ENCODE peak calls at places on chromosomes 12 and 14, in eight cellular contexts. One of them, this sample, is unnamed.
A peak's percentile ranks its signal among the peaks of the same experiment; 100 is the strongest.

GRCh38 chr14:50804181-50804721 is 26.7 kb downstream of the NIN start:
- DNase-seq in BE2C: no peak
- DNase-seq in NCI-H82: no peak
- DNase-seq in DMS53: no peak
- DNase-seq in left ventricle myocardium superior: no peak
- DNase-seq in AG04450: no peak
- DNase-seq in Kasumi-1: no peak
- DNase-seq in ACHN: no peak
- DNase-seq in this sample: no peak

GRCh38 chr12:124456652-124457152 is 110.7 kb downstream of the NCOR2 start:
- DNase-seq in left ventricle myocardium superior: peak; percentile 62
- DNase-seq in AG04450: no peak
- DNase-seq in BE2C: no peak
- DNase-seq in NCI-H82: no peak
- DNase-seq in DMS53: no peak
- DNase-seq in ACHN: no peak
- DNase-seq in Kasumi-1: peak; percentile 38
- DNase-seq in this sample: no peak

GRCh38 chr12:57278465-57279453 is 27.8 kb upstream of the STAC3 start:
- DNase-seq in DMS53: no peak
- DNase-seq in left ventricle myocardium superior: no peak
- DNase-seq in AG04450: no peak
- DNase-seq in Kasumi-1: no peak
- DNase-seq in ACHN: no peak
- DNase-seq in NCI-H82: no peak
- DNase-seq in BE2C: no peak
- DNase-seq in this sample: no peak

GRCh38 chr14:87430810-87431209 is 562.2 kb downstream of the GALC start:
- DNase-seq in ACHN: no peak
- DNase-seq in DMS53: peak; percentile 87
- DNase-seq in left ventricle myocardium superior: no peak
- DNase-seq in BE2C: no peak
- DNase-seq in AG04450: peak; percentile 47
- DNase-seq in Kasumi-1: no peak
- DNase-seq in NCI-H82: no peak
- DNase-seq in this sample: no peak

GRCh38 chr14:65704850-65705249 is 292.3 kb downstream of the FUT8 start:
- DNase-seq in BE2C: no peak
- DNase-seq in Kasumi-1: no peak
- DNase-seq in DMS53: no peak
- DNase-seq in NCI-H82: no peak
- DNase-seq in left ventricle myocardium superior: no peak
- DNase-seq in ACHN: no peak
- DNase-seq in AG04450: no peak
- DNase-seq in this sample: no peak

GRCh38 chr12:69688496-69689427 is 10.3 kb downstream of the BEST3 start:
- DNase-seq in BE2C: peak; percentile 73
- DNase-seq in AG04450: peak; percentile 51
- DNase-seq in ACHN: peak; percentile 99
- DNase-seq in Kasumi-1: peak; percentile 82
- DNase-seq in DMS53: peak; percentile 55
- DNase-seq in left ventricle myocardium superior: peak; percentile 55
- DNase-seq in NCI-H82: no peak
- DNase-seq in this sample: peak; percentile 12

GRCh38 chr14:99655521-99655920 is 10.6 kb downstream of the HHIPL1 start:
- DNase-seq in NCI-H82: no peak
- DNase-seq in DMS53: no peak
- DNase-seq in left ventricle myocardium superior: no peak
- DNase-seq in Kasumi-1: no peak
- DNase-seq in BE2C: no peak
- DNase-seq in ACHN: no peak
- DNase-seq in AG04450: no peak
- DNase-seq in this sample: no peak

GRCh38 chr12:3320881-3321509 is 170.0 kb upstream of the PRMT8 start:
- DNase-seq in NCI-H82: no peak
- DNase-seq in left ventricle myocardium superior: peak; percentile 20
- DNase-seq in ACHN: no peak
- DNase-seq in DMS53: no peak
- DNase-seq in Kasumi-1: no peak
- DNase-seq in AG04450: no peak
- DNase-seq in BE2C: no peak
- DNase-seq in this sample: no peak

GRCh38 chr14:80387563-80387981 is 176.3 kb upstream of the DIO2 start:
- DNase-seq in AG04450: no peak
- DNase-seq in ACHN: no peak
- DNase-seq in Kasumi-1: no peak
- DNase-seq in DMS53: no peak
- DNase-seq in left ventricle myocardium superior: no peak
- DNase-seq in BE2C: no peak
- DNase-seq in NCI-H82: no peak
- DNase-seq in this sample: no peak

GRCh38 chr14:51472881-51473280 is 178.8 kb upstream of the FRMD6 start:
- DNase-seq in Kasumi-1: no peak
- DNase-seq in BE2C: peak; percentile 64
- DNase-seq in NCI-H82: peak; percentile 96
- DNase-seq in DMS53: no peak
- DNase-seq in left ventricle myocardium superior: no peak
- DNase-seq in AG04450: no peak
- DNase-seq in ACHN: no peak
- DNase-seq in this sample: no peak

GRCh38 chr12:29216797-29217583 is 67.9 kb downstream of the FAR2 start:
- DNase-seq in ACHN: no peak
- DNase-seq in Kasumi-1: no peak
- DNase-seq in BE2C: peak; percentile 10
- DNase-seq in DMS53: no peak
- DNase-seq in NCI-H82: no peak
- DNase-seq in AG04450: no peak
- DNase-seq in left ventricle myocardium superior: no peak
- DNase-seq in this sample: no peak

GRCh38 chr12:47739959-47740358 is 14.7 kb upstream of the ENDOU start:
- DNase-seq in ACHN: no peak
- DNase-seq in NCI-H82: no peak
- DNase-seq in Kasumi-1: no peak
- DNase-seq in AG04450: no peak
- DNase-seq in left ventricle myocardium superior: peak; percentile 66
- DNase-seq in DMS53: peak; percentile 79
- DNase-seq in BE2C: no peak
- DNase-seq in this sample: no peak

GRCh38 chr12:118840399-118840798 is 140.9 kb upstream of the SRRM4 start:
- DNase-seq in BE2C: no peak
- DNase-seq in AG04450: no peak
- DNase-seq in Kasumi-1: no peak
- DNase-seq in ACHN: peak; percentile 23
- DNase-seq in DMS53: no peak
- DNase-seq in left ventricle myocardium superior: no peak
- DNase-seq in NCI-H82: peak; percentile 53
- DNase-seq in this sample: no peak

GRCh38 chr12:49615725-49616124 is 7.6 kb upstream of the PRPF40B start:
- DNase-seq in AG04450: no peak
- DNase-seq in DMS53: no peak
- DNase-seq in ACHN: no peak
- DNase-seq in Kasumi-1: no peak
- DNase-seq in left ventricle myocardium superior: no peak
- DNase-seq in BE2C: no peak
- DNase-seq in NCI-H82: no peak
- DNase-seq in this sample: no peak

GRCh38 chr14:95361373-95362179 is 41.9 kb upstream of the CLMN start:
- DNase-seq in Kasumi-1: no peak
- DNase-seq in ACHN: peak; percentile 28
- DNase-seq in NCI-H82: peak; percentile 52
- DNase-seq in left ventricle myocardium superior: peak; percentile 50
- DNase-seq in BE2C: no peak
- DNase-seq in AG04450: no peak
- DNase-seq in DMS53: peak; percentile 72
- DNase-seq in this sample: no peak

GRCh38 chr12:71011261-71011660 is 90.7 kb upstream of the PTPRR start:
- DNase-seq in BE2C: no peak
- DNase-seq in DMS53: peak; percentile 66
- DNase-seq in ACHN: no peak
- DNase-seq in left ventricle myocardium superior: no peak
- DNase-seq in Kasumi-1: no peak
- DNase-seq in NCI-H82: no peak
- DNase-seq in AG04450: no peak
- DNase-seq in this sample: no peak

GRCh38 chr12:14618990-14619389 is 51.3 kb upstream of the PLBD1 start:
- DNase-seq in NCI-H82: peak; percentile 24
- DNase-seq in Kasumi-1: peak; percentile 16
- DNase-seq in left ventricle myocardium superior: no peak
- DNase-seq in ACHN: peak; percentile 20
- DNase-seq in BE2C: no peak
- DNase-seq in AG04450: no peak
- DNase-seq in DMS53: peak; percentile 86
- DNase-seq in this sample: peak; percentile 32

GRCh38 chr14:54686219-54686870 is 119.4 kb downstream of the SAMD4A start:
- DNase-seq in left ventricle myocardium superior: no peak
- DNase-seq in ACHN: no peak
- DNase-seq in Kasumi-1: no peak
- DNase-seq in AG04450: peak; percentile 47
- DNase-seq in BE2C: no peak
- DNase-seq in NCI-H82: no peak
- DNase-seq in DMS53: no peak
- DNase-seq in this sample: no peak

GRCh38 chr14:75350505-75351060 is 72.0 kb downstream of the FOS start:
- DNase-seq in DMS53: no peak
- DNase-seq in Kasumi-1: no peak
- DNase-seq in BE2C: no peak
- DNase-seq in ACHN: no peak
- DNase-seq in AG04450: no peak
- DNase-seq in NCI-H82: no peak
- DNase-seq in left ventricle myocardium superior: no peak
- DNase-seq in this sample: no peak

GRCh38 chr14:58085877-58086276 is 66.1 kb downstream of the ARMH4 start:
- DNase-seq in ACHN: no peak
- DNase-seq in NCI-H82: peak; percentile 100
- DNase-seq in BE2C: no peak
- DNase-seq in Kasumi-1: no peak
- DNase-seq in DMS53: no peak
- DNase-seq in AG04450: no peak
- DNase-seq in left ventricle myocardium superior: no peak
- DNase-seq in this sample: no peak

GRCh38 chr12:31339831-31340622 is 14.1 kb upstream of the SINHCAF start:
- DNase-seq in ACHN: no peak
- DNase-seq in DMS53: peak; percentile 57
- DNase-seq in AG04450: no peak
- DNase-seq in left ventricle myocardium superior: no peak
- DNase-seq in NCI-H82: no peak
- DNase-seq in Kasumi-1: no peak
- DNase-seq in BE2C: no peak
- DNase-seq in this sample: no peak

GRCh38 chr12:109587921-109588320 is 14.3 kb downstream of the MVK start:
- DNase-seq in BE2C: no peak
- DNase-seq in DMS53: no peak
- DNase-seq in left ventricle myocardium superior: no peak
- DNase-seq in NCI-H82: no peak
- DNase-seq in AG04450: no peak
- DNase-seq in Kasumi-1: no peak
- DNase-seq in ACHN: no peak
- DNase-seq in this sample: no peak

GRCh38 chr12:8989425-8989824 is at the start of gene KLRG1:
- DNase-seq in AG04450: no peak
- DNase-seq in ACHN: no peak
- DNase-seq in NCI-H82: no peak
- DNase-seq in BE2C: no peak
- DNase-seq in DMS53: no peak
- DNase-seq in left ventricle myocardium superior: no peak
- DNase-seq in Kasumi-1: peak; percentile 59
- DNase-seq in this sample: no peak

GRCh38 chr12:43692064-43692463 is 66.5 kb downstream of the PUS7L start:
- DNase-seq in ACHN: peak; percentile 41
- DNase-seq in BE2C: no peak
- DNase-seq in AG04450: no peak
- DNase-seq in left ventricle myocardium superior: no peak
- DNase-seq in NCI-H82: no peak
- DNase-seq in Kasumi-1: peak; percentile 65
- DNase-seq in DMS53: peak; percentile 68
- DNase-seq in this sample: no peak

GRCh38 chr14:49477576-49477975 is 108.6 kb downstream of the RPS29 start:
- DNase-seq in left ventricle myocardium superior: no peak
- DNase-seq in ACHN: no peak
- DNase-seq in AG04450: no peak
- DNase-seq in NCI-H82: no peak
- DNase-seq in BE2C: no peak
- DNase-seq in DMS53: no peak
- DNase-seq in Kasumi-1: no peak
- DNase-seq in this sample: no peak

GRCh38 chr12:27493260-27493935 is 30.6 kb upstream of the PPFIBP1 start:
- DNase-seq in ACHN: peak; percentile 81
- DNase-seq in Kasumi-1: no peak
- DNase-seq in left ventricle myocardium superior: no peak
- DNase-seq in AG04450: no peak
- DNase-seq in DMS53: peak; percentile 63
- DNase-seq in BE2C: no peak
- DNase-seq in NCI-H82: peak; percentile 38
- DNase-seq in this sample: no peak

GRCh38 chr12:124827588-124828184 is 36.0 kb downstream of the SCARB1 start:
- DNase-seq in AG04450: no peak
- DNase-seq in ACHN: no peak
- DNase-seq in NCI-H82: peak; percentile 48
- DNase-seq in DMS53: no peak
- DNase-seq in left ventricle myocardium superior: no peak
- DNase-seq in BE2C: no peak
- DNase-seq in Kasumi-1: no peak
- DNase-seq in this sample: no peak

GRCh38 chr12:34604631-34605509 is 582.6 kb downstream of the ALG10 start:
- DNase-seq in NCI-H82: no peak
- DNase-seq in BE2C: no peak
- DNase-seq in DMS53: no peak
- DNase-seq in Kasumi-1: no peak
- DNase-seq in left ventricle myocardium superior: no peak
- DNase-seq in ACHN: no peak
- DNase-seq in AG04450: no peak
- DNase-seq in this sample: no peak

GRCh38 chr12:66132408-66132807 is 1.9 kb upstream of the LLPH start:
- DNase-seq in NCI-H82: no peak
- DNase-seq in Kasumi-1: no peak
- DNase-seq in AG04450: peak; percentile 63
- DNase-seq in ACHN: peak; percentile 97
- DNase-seq in left ventricle myocardium superior: no peak
- DNase-seq in BE2C: no peak
- DNase-seq in DMS53: peak; percentile 47
- DNase-seq in this sample: no peak

GRCh38 chr12:120292661-120293531 is at the start of gene RNU4-1:
- DNase-seq in ACHN: peak; percentile 99
- DNase-seq in Kasumi-1: peak; percentile 96
- DNase-seq in BE2C: peak; percentile 87
- DNase-seq in NCI-H82: peak; percentile 99
- DNase-seq in left ventricle myocardium superior: no peak
- DNase-seq in AG04450: peak; percentile 95
- DNase-seq in DMS53: peak; percentile 96
- DNase-seq in this sample: peak; percentile 98

GRCh38 chr12:79521576-79521975 is 169.2 kb downstream of the PAWR start:
- DNase-seq in Kasumi-1: no peak
- DNase-seq in ACHN: no peak
- DNase-seq in DMS53: no peak
- DNase-seq in AG04450: no peak
- DNase-seq in left ventricle myocardium superior: no peak
- DNase-seq in NCI-H82: no peak
- DNase-seq in BE2C: no peak
- DNase-seq in this sample: no peak

GRCh38 chr12:106015646-106016045 is 123.1 kb downstream of the NUAK1 start:
- DNase-seq in left ventricle myocardium superior: no peak
- DNase-seq in Kasumi-1: no peak
- DNase-seq in NCI-H82: no peak
- DNase-seq in BE2C: no peak
- DNase-seq in ACHN: no peak
- DNase-seq in AG04450: no peak
- DNase-seq in DMS53: no peak
- DNase-seq in this sample: no peak